ENCODE peak calls at places on chromosomes 11 and 22, in seven cellular contexts. U, Z, T, P, X, V and M are unnamed samples.

GRCh38 chr22:17342361-17342760 is 26.9 kb upstream of the CECR2 start:
- DNase-seq in U (no peak), Z (no peak), T (no peak), P (no peak), X (no peak), V (no peak), M (no peak)

GRCh38 chr11:131904756-131905155 is 534.3 kb downstream of the NTM start:
- DNase-seq in U (no peak), Z (no peak), T (no peak), P (no peak), X (no peak), V (no peak), M (no peak)

GRCh38 chr11:86244063-86244521 is 461 bp upstream of the EED start:
- DNase-seq in U (peak; percentile 76), Z (peak; percentile 83), T (peak; percentile 86), P (no peak), X (peak; percentile 92), V (no peak), M (peak; percentile 81)

GRCh38 chr11:17979770-17980371 is 33.0 kb downstream of the SERGEF start:
- DNase-seq in U (peak; percentile 42), Z (no peak), T (peak; percentile 27), P (peak; percentile 19), X (peak; percentile 22), V (peak; percentile 22), M (no peak)

GRCh38 chr22:41382098-41382578 is 396 bp downstream of the TEF start:
- DNase-seq in U (peak; percentile 72), Z (no peak), T (peak; percentile 60), P (peak; percentile 54), X (peak; percentile 60), V (no peak), M (peak; percentile 52)

GRCh38 chr11:3106736-3107524 is 49.7 kb upstream of the CARS1 start:
- DNase-seq in U (no peak), Z (peak; percentile 26), T (peak; percentile 2), P (no peak), X (no peak), V (no peak), M (no peak)

GRCh38 chr11:34655335-34656008 is 34.6 kb downstream of the EHF start:
- DNase-seq in U (no peak), Z (no peak), T (no peak), P (peak; percentile 78), X (no peak), V (peak; percentile 77), M (peak; percentile 70)

GRCh38 chr11:124086447-124086846 is 28.8 kb upstream of the VWA5A start:
- DNase-seq in U (no peak), Z (peak; percentile 61), T (no peak), P (no peak), X (no peak), V (no peak), M (no peak)

GRCh38 chr22:31343235-31344191 is 2.6 kb downstream of the PATZ1 start:
- DNase-seq in U (peak; percentile 8), Z (peak; percentile 56), T (no peak), P (peak; percentile 22), X (peak; percentile 93), V (peak; percentile 35), M (peak; percentile 22)

GRCh38 chr11:62816567-62816966 is 11.3 kb upstream of the NXF1 start:
- DNase-seq in U (no peak), Z (no peak), T (no peak), P (no peak), X (no peak), V (no peak), M (no peak)

GRCh38 chr11:45500457-45500856 is 165.0 kb downstream of the CHST1 start:
- DNase-seq in U (no peak), Z (no peak), T (no peak), P (no peak), X (no peak), V (peak; percentile 42), M (no peak)

GRCh38 chr11:14369598-14369997 is 10.6 kb upstream of the RRAS2 start:
- DNase-seq in U (no peak), Z (no peak), T (no peak), P (no peak), X (no peak), V (no peak), M (no peak)

GRCh38 chr11:76910620-76911414 is 50.1 kb downstream of the ACER3 start:
- DNase-seq in U (peak; percentile 81), Z (no peak), T (no peak), P (peak; percentile 71), X (peak; percentile 15), V (peak; percentile 48), M (peak; percentile 68)

GRCh38 chr11:12119502-12119901 is 9.1 kb downstream of the MICAL2 start:
- DNase-seq in U (no peak), Z (no peak), T (no peak), P (no peak), X (no peak), V (no peak), M (no peak)

DNA sequence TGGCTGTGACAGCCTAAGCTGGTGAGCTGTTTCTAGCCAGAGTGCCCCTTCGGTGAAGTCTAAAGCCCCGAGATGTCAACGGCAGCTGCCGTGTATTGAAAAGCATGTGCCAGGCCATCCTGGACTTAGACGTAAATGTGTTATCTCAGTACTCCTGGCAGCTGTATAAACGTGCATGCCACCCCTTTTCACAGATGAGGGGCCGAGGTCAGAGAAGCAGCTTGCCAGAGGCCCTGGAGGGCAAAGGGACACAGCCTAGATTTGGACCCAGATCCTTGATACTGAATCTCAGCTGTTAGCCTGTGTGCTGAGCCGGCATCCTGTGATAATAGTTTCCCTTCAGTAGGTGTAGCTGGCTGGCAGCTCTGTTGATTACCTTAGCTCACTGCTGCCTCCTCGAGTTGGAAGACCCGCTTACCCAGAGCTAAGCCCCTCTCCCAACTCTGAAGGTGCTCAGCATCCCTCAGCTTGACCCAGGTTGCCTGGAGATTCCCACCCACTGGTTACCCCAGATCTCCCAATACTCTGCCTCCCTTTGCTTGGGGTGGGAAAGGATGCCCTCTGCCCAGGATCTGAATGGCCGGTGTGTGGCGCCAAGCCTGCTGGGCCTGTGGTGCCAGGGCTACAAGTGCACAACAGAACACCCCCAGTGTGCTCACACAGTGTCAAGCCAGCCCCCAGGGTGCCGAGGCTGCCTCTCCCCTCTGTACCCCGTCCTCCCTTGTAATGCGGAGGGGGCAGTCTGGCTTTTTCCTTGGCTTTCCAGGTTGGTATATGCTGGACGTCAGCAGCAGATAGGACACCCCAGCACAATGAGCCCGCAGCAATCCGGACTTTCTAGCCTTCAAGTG is 59.8 kb upstream of the WNT7B start:
- DNase-seq in U (no peak), Z (no peak), T (peak; percentile 65), P (no peak), X (peak; percentile 79), V (peak; percentile 25), M (no peak)
- TF ChIP-seq CTCF in U (no peak), Z (no peak), T (peak; percentile 66), P (no peak), X (peak; percentile 23), V (no peak), M (peak; percentile 17)

GRCh38 chr11:65209711-65210360 is 28.1 kb downstream of the CAPN1 start:
- DNase-seq in U (no peak), Z (no peak), T (no peak), P (no peak), X (no peak), V (no peak), M (no peak)

GRCh38 chr11:65208785-65209710 is 27.3 kb downstream of the CAPN1 start:
- DNase-seq in U (no peak), Z (no peak), T (no peak), P (no peak), X (no peak), V (no peak), M (no peak)

GRCh38 chr11:65210748-65211147 is 29.0 kb downstream of the CAPN1 start:
- DNase-seq in U (no peak), Z (no peak), T (no peak), P (no peak), X (no peak), V (no peak), M (no peak)

GRCh38 chr11:65211293-65212105 is 29.8 kb downstream of the CAPN1 start:
- DNase-seq in U (no peak), Z (no peak), T (no peak), P (no peak), X (no peak), V (no peak), M (no peak)

GRCh38 chr11:65210361-65210731 is 28.6 kb downstream of the CAPN1 start:
- DNase-seq in U (no peak), Z (no peak), T (no peak), P (no peak), X (no peak), V (no peak), M (no peak)
- H3K4me3 ChIP-seq in U (no peak overlapping the region), Z (no peak overlapping the region), T (no peak overlapping the region), P (no peak overlapping the region), X (no peak overlapping the region), V (no peak overlapping the region), M (no peak overlapping the region)

GRCh38 chr22:43827926-43828710 is 16.0 kb upstream of the EFCAB6 start:
- DNase-seq in U (no peak), Z (peak; percentile 37), T (no peak), P (no peak), X (no peak), V (no peak), M (no peak)

GRCh38 chr22:43825651-43826050 is 13.5 kb upstream of the EFCAB6 start:
- DNase-seq in U (no peak), Z (no peak), T (no peak), P (no peak), X (no peak), V (no peak), M (peak; percentile 6)

GRCh38 chr22:43824724-43825485 is 12.8 kb upstream of the EFCAB6 start:
- DNase-seq in U (no peak), Z (no peak), T (no peak), P (no peak), X (no peak), V (no peak), M (no peak)

GRCh38 chr22:43827336-43827735 is 15.2 kb upstream of the EFCAB6 start:
- DNase-seq in U (no peak), Z (no peak), T (no peak), P (no peak), X (no peak), V (no peak), M (no peak)

DNA sequence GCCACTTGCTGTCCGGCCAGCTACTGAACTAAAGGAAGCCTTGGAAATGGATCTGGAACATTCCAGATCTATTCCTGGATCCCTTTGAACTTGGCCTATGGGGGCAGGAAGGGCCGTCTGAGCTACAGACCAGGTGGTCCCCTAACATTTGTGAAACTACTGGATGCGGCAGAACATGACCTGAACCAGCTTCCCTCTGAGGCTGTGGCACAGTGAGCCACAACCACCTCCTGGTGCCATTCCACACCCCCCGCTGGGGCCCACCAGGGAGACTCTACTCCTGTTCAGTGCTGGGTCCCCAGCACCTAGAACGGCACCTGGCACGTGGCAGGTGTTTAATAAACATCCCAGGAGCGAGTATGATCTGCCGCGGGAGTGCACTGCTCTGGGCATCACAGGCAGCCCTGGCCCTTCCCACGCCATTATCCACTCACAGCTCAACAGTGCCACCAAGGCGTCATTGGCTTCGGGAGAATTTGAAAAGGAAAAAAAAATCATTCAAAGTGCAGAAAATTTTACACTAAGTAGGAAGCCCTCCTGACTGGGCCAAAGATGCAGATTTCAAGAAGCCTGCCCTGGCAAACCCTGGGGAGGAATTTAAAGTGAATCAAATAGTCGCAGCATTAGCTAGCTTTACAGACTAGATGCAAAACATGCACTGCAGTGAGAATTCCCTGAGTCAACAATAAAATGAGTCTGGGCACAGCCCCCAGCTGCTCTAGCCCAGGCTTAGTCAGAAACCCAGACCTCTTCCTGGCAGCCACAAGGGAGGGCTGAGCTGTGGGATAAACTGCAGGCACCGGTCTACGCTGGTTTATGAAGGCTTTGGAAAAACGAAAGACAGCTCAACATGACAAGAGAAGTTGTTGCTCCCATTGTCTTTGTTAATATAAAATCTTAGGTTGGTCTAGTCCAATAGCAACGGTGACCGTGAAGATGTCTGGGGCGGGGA is 14.3 kb upstream of the EFCAB6 start:
- DNase-seq in U (no peak), Z (no peak), T (no peak), P (peak; percentile 86), X (peak; percentile 58), V (peak; percentile 73), M (peak; percentile 70)
- TF ChIP-seq CTCF in U (peak; percentile 15), Z (peak; percentile 46), T (no peak), P (peak; percentile 43), X (peak; percentile 49), V (peak; percentile 36), M (peak; percentile 61)

GRCh38 chr11:65892661-65893317 is 2.3 kb downstream of the CCDC85B start:
- DNase-seq in U (no peak), Z (no peak), T (no peak), P (no peak), X (no peak), V (no peak), M (no peak)
- H3K4me3 ChIP-seq in U (no peak overlapping the region), Z (peak overlapping the region; percentile 87), T (peak overlapping the region; percentile 1), P (peak overlapping the region; percentile 56), X (no peak overlapping the region), V (no peak overlapping the region), M (peak overlapping the region; percentile 75)